ENCODE peak calls at places on chromosomes 11 and 22, in four cellular contexts. M is CD4-positive, alpha-beta memory T cell; P is lower lobe of right lung; D is Peyer's patch. B is an unnamed sample.

GRCh38 chr22:37544955-37545702 is 15.2 kb upstream of the CDC42EP1 start:
- DNase-seq in M (peak), P (peak), D (peak), B (peak)

GRCh38 chr22:19605508-19606331 is 81.5 kb upstream of the CLDN5 start:
- DNase-seq in M (no peak), P (no peak), D (no peak), B (no peak)

GRCh38 chr11:131421066-131421855 is 50.8 kb downstream of the NTM start:
- DNase-seq in M (no peak), P (no peak), D (no peak), B (no peak)

GRCh38 chr22:29584975-29585374 is 4.1 kb upstream of the NIPSNAP1 start:
- DNase-seq in M (no peak), P (no peak), D (no peak), B (no peak)

GRCh38 chr11:108369064-108369463 is 98.3 kb downstream of the C11orf65 start:
- DNase-seq in M (no peak), P (no peak), D (no peak), B (no peak)

GRCh38 chr11:92504534-92504933 is 279.9 kb downstream of the FAT3 start:
- DNase-seq in M (no peak), P (no peak), D (no peak), B (no peak)

GRCh38 chr11:58829736-58830135 is 14.8 kb downstream of the GLYATL2 start:
- DNase-seq in M (no peak), P (no peak), D (no peak), B (no peak)

GRCh38 chr11:86106916-86107315 is 38.0 kb upstream of the PICALM start:
- DNase-seq in M (no peak), P (no peak), D (no peak), B (no peak)

GRCh38 chr22:27105142-27106025 is 448.0 kb downstream of the MIAT start:
- DNase-seq in M (no peak), P (no peak), D (no peak), B (no peak)

GRCh38 chr11:132332521-132332920 is 962.1 kb downstream of the NTM start:
- DNase-seq in M (no peak), P (no peak), D (no peak), B (no peak)

GRCh38 chr11:65315204-65315865 is 669 bp downstream of the CDC42EP2 start:
- DNase-seq in M (peak), P (peak), D (peak), B (peak)

GRCh38 chr11:18802381-18803257 is 11.0 kb upstream of the PTPN5 start:
- DNase-seq in M (peak), P (no peak), D (peak), B (peak)

GRCh38 chr11:87473174-87473573 is 435.4 kb downstream of the TMEM135 start:
- DNase-seq in M (no peak), P (no peak), D (no peak), B (no peak)

GRCh38 chr11:3161720-3162409 is 3.2 kb downstream of the OSBPL5 start:
- DNase-seq in M (no peak), P (peak), D (no peak), B (no peak)

GRCh38 chr22:36860821-36861659 is at the start of gene NCF4:
- DNase-seq in M (peak), P (peak), D (peak), B (peak)

GRCh38 chr22:29305836-29306174 is 645 bp upstream of the GAS2L1 start:
- DNase-seq in M (no peak), P (no peak), D (no peak), B (no peak)

GRCh38 chr11:28146123-28146751 is 38.0 kb downstream of the METTL15 start:
- DNase-seq in M (no peak), P (no peak), D (no peak), B (no peak)

GRCh38 chr11:3043315-3043871 is 13.8 kb downstream of the CARS1 start:
- DNase-seq in M (no peak), P (no peak), D (no peak), B (no peak)

GRCh38 chr11:112177610-112178009 is 2.3 kb downstream of the BCO2 start:
- DNase-seq in M (no peak), P (no peak), D (no peak), B (no peak)

GRCh38 chr11:2298795-2299747 is 2.6 kb downstream of the C11orf21 start:
- DNase-seq in M (no peak), P (peak), D (peak), B (peak)

GRCh38 chr22:42299586-42300285 is 29.3 kb upstream of the TCF20 start:
- DNase-seq in M (peak), P (no peak), D (peak), B (peak)

GRCh38 chr22:31093956-31094622 is 13.0 kb downstream of the SMTN start:
- DNase-seq in M (no peak), P (no peak), D (no peak), B (no peak)
- H3K4me3 ChIP-seq in M (no peak), P (no peak), D (peak), B (no peak)

GRCh38 chr11:120432056-120433018 is 79.2 kb upstream of the GRIK4 start:
- DNase-seq in M (peak), P (no peak), D (no peak), B (peak)

GRCh38 chr11:120431633-120432032 is 79.9 kb upstream of the GRIK4 start:
- DNase-seq in M (no peak), P (no peak), D (no peak), B (no peak)
- H3K4me3 ChIP-seq in M (no peak), P (no peak), D (no peak), B (no peak)

DNA sequence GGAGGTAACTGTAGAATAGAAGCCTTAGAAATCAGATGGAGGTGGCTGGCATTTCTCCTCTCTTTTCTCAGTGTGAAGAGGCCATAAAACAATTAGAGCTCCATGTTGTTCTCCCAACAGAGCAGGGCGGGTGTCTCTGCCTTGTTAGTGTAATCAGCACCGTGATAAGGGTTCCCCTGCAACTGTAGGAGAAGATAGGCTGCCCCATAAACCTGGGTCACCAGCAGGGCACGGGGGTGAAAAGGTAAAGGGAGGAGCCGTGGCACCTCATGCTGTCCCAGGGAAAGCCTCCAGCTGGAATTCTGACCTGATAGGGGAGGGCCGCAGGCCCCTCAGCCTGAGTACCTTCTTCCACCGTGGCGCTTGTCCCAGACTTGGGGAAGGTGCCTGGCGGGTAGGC is 68.7 kb downstream of the ISX start:
- DNase-seq in M (no peak), P (no peak), D (no peak), B (peak)
- H3K4me3 ChIP-seq in M (no peak), P (no peak), D (peak), B (no peak)

GRCh38 chr22:23402275-23403151 is 177.6 kb downstream of the IGLL1 start:
- DNase-seq in M (peak), P (peak), D (peak), B (peak)
- H3K4me3 ChIP-seq in M (no peak), P (peak), D (peak), B (no peak)

DNA sequence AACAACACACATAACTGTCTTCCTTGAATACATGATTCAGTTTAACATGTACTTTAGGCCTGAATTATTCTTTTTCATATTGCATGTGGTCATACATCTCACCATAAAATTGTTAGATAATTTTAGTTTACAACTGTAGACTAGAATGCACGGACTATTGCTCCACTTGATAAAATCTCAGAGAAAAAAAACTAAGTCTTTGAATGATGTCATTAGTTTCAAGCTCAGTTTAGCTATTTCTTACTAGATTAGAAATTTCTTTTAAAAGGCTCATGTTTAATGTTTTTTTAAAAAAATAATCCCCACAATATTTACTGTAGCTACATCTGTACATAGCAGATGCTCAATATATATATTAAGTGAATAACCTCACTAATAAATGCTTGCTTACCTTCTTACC is 5.1 kb downstream of the RSF1 start:
- DNase-seq in M (no peak), P (no peak), D (no peak), B (no peak)
- H3K4me3 ChIP-seq in M (no peak), P (no peak), D (no peak), B (no peak)

GRCh38 chr22:33112606-33113005 is 54.4 kb upstream of the SYN3 start:
- DNase-seq in M (no peak), P (no peak), D (no peak), B (no peak)

GRCh38 chr22:33114570-33114969 is 56.4 kb upstream of the SYN3 start:
- DNase-seq in M (no peak), P (no peak), D (no peak), B (no peak)

GRCh38 chr22:33109532-33110148 is 51.5 kb upstream of the SYN3 start:
- DNase-seq in M (no peak), P (no peak), D (no peak), B (no peak)

GRCh38 chr22:33110562-33111163 is 52.5 kb upstream of the SYN3 start:
- DNase-seq in M (no peak), P (no peak), D (no peak), B (no peak)

DNA sequence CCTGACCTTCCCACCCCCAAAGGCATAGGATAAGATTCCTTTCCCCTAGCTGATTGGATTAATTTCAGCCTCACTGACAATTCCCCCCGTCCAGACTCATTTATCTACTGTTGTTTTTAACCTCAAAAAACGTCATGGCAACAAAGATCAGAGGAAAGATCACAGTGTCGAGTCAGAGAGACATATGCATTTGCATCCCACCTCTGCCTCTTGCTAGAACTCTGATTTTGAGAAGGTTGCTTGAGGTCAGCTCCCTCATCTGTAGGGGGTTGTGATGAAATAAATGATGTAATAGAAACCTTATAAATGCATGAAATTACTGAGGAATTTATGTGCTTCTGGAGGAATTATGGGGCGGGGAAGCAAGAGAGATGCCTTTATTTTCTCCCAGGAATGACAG is 53.3 kb upstream of the SYN3 start:
- DNase-seq in M (no peak), P (no peak), D (no peak), B (no peak)
- H3K4me3 ChIP-seq in M (no peak), P (no peak), D (no peak), B (no peak)

DNA sequence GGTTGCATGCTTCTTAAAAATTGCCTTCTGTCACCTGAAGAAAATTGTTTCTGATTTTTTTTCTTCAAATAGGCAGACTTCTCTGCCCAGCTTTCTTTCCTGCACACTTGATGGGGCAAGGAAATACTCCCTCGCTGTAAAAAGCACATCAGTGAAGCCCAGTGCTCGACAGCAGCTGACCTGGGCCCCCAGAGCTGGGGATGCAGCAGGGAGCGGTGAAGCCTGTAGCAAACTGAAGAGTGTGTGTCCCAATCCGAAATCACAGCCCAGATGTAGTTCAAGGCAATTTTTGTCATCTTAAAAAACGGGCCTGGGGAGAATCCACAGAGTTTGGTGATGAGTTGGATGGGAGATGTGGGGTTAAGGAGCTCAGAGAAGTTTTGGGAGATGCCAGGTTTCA is 27.0 kb upstream of the MPPED1 start:
- DNase-seq in M (no peak), P (peak), D (no peak), B (no peak)
- H3K4me3 ChIP-seq in M (no peak), P (no peak), D (no peak), B (no peak)